ENCODE peak calls at places on chromosomes 11 and 22, in five cellular contexts. F is heart right ventricle, T is cardiac muscle cell, B is fibroblast of lung, I is MM.1S. N is an unnamed sample.

GRCh38 chr11:3905080-3905953 is 49.9 kb downstream of the STIM1 start:
- DNase-seq in F (no peak), T (no peak), B (peak; percentile 81), I (peak; percentile 46), N (no peak)

GRCh38 chr11:95375881-95376280 is 144.9 kb upstream of the SESN3 start:
- DNase-seq in F (no peak), T (no peak), B (peak; percentile 98), I (no peak), N (no peak)

GRCh38 chr11:36278531-36279245 is 10.5 kb downstream of the COMMD9 start:
- DNase-seq in F (no peak), T (peak; percentile 23), B (peak; percentile 30), I (no peak), N (no peak)

GRCh38 chr11:34335801-34336200 is 22.0 kb downstream of the ABTB2 start:
- DNase-seq in F (no peak), T (no peak), B (no peak), I (no peak), N (no peak)

GRCh38 chr22:43722444-43722843 is 89.7 kb downstream of the EFCAB6 start:
- DNase-seq in F (no peak), T (no peak), B (no peak), I (no peak), N (no peak)

GRCh38 chr11:6333112-6333511 is 12.8 kb upstream of the CAVIN3 start:
- DNase-seq in F (no peak), T (no peak), B (no peak), I (no peak), N (no peak)

GRCh38 chr22:30481711-30482110 is 9.9 kb upstream of the SEC14L3 start:
- DNase-seq in F (no peak), T (no peak), B (peak; percentile 56), I (no peak), N (no peak)

GRCh38 chr11:63749624-63750023 is 19.0 kb downstream of the ZFTA start:
- DNase-seq in F (no peak), T (no peak), B (no peak), I (no peak), N (no peak)

GRCh38 chr11:72378704-72379383 is 55.5 kb downstream of the CLPB start:
- DNase-seq in F (peak; percentile 76), T (no peak), B (peak; percentile 54), I (no peak), N (no peak)

GRCh38 chr11:63017306-63017974 is 1.8 kb upstream of the SLC22A8 start:
- DNase-seq in F (no peak), T (no peak), B (peak; percentile 3), I (no peak), N (no peak)

GRCh38 chr22:33781396-33781795 is 138.9 kb downstream of the LARGE1 start:
- DNase-seq in F (peak; percentile 26), T (peak; percentile 59), B (no peak), I (no peak), N (no peak)

GRCh38 chr11:45089251-45089650 is 57.2 kb upstream of the PRDM11 start:
- DNase-seq in F (peak; percentile 79), T (no peak), B (peak; percentile 99), I (no peak), N (no peak)

GRCh38 chr11:68954970-68955958 is 25.5 kb downstream of the MRGPRD start:
- DNase-seq in F (peak; percentile 47), T (no peak), B (peak; percentile 32), I (no peak), N (no peak)

GRCh38 chr11:62461740-62462522 is 43.1 kb downstream of the SCGB1A1 start:
- DNase-seq in F (no peak), T (no peak), B (peak; percentile 80), I (peak; percentile 91), N (no peak)

GRCh38 chr11:72348250-72348649 is 86.1 kb downstream of the CLPB start:
- DNase-seq in F (no peak), T (no peak), B (no peak), I (no peak), N (no peak)

GRCh38 chr22:25495286-25495685 is 69.2 kb upstream of the GRK3 start:
- DNase-seq in F (no peak), T (peak; percentile 53), B (no peak), I (no peak), N (no peak)

GRCh38 chr22:27949421-27949820 is 30.4 kb upstream of the PITPNB start:
- DNase-seq in F (no peak), T (no peak), B (no peak), I (no peak), N (no peak)

GRCh38 chr11:15969701-15970329 is 386.5 kb downstream of the SOX6 start:
- DNase-seq in F (no peak), T (no peak), B (peak; percentile 82), I (no peak), N (no peak)

GRCh38 chr11:59641156-59641555 is 25.6 kb upstream of the OSBP start:
- DNase-seq in F (no peak), T (no peak), B (no peak), I (no peak), N (no peak)

GRCh38 chr11:16356751-16357365 is 512 bp upstream of the SOX6 start:
- DNase-seq in F (peak; percentile 61), T (no peak), B (peak; percentile 70), I (no peak), N (no peak)

GRCh38 chr11:77073328-77074001 is 6.7 kb downstream of the CAPN5 start:
- DNase-seq in F (peak; percentile 82), T (peak; percentile 18), B (peak; percentile 93), I (no peak), N (no peak)

GRCh38 chr11:119788911-119789560 is 60.0 kb upstream of the NECTIN1 start:
- DNase-seq in F (no peak), T (no peak), B (no peak), I (no peak), N (no peak)

GRCh38 chr11:107565219-107565937 is at the start of gene ALKBH8:
- DNase-seq in F (peak; percentile 81), T (peak; percentile 77), B (peak; percentile 62), I (peak; percentile 78), N (no peak)

GRCh38 chr22:49178246-49179005 is 649.2 kb downstream of the BRD1 start:
- DNase-seq in F (no peak), T (no peak), B (no peak), I (no peak), N (no peak)

GRCh38 chr11:117300301-117300700 is 9.2 kb downstream of the BACE1-AS start:
- DNase-seq in F (peak; percentile 34), T (peak; percentile 51), B (peak; percentile 69), I (no peak), N (no peak)

GRCh38 chr11:125935629-125936199 is 10.1 kb upstream of the VSIG10L2 start:
- DNase-seq in F (no peak), T (no peak), B (no peak), I (no peak), N (no peak)

GRCh38 chr11:37422511-37422910 is 824.5 kb upstream of the RAG2 start:
- DNase-seq in F (no peak), T (no peak), B (no peak), I (no peak), N (no peak)

GRCh38 chr11:8261921-8262551 is 1.6 kb downstream of the LMO1 start:
- DNase-seq in F (no peak), T (no peak), B (no peak), I (no peak), N (no peak)

GRCh38 chr11:63635762-63636465 is 21.7 kb upstream of the PLAAT3 start:
- DNase-seq in F (peak; percentile 49), T (peak; percentile 67), B (peak; percentile 41), I (peak; percentile 50), N (no peak)

GRCh38 chr11:65435981-65436411 is 13.4 kb downstream of the NEAT1 start:
- DNase-seq in F (no peak), T (no peak), B (no peak), I (peak; percentile 20), N (no peak)
- H3K4me1 ChIP-seq in F (peaks cover 99% of the 10 kb centered on the region), T (no peaks in the 10 kb centered on the region), B (peaks cover 5% of the 10 kb centered on the region), I (peaks cover 74% of the 10 kb centered on the region), N (no peaks in the 10 kb centered on the region)

GRCh38 chr11:64858467-64859401 is 14.3 kb upstream of the CDC42BPG start:
- DNase-seq in F (peak; percentile 76), T (no peak), B (no peak), I (no peak), N (no peak)

GRCh38 chr11:64862914-64863313 is 15.5 kb downstream of the EHD1 start:
- DNase-seq in F (peak; percentile 82), T (no peak), B (peak; percentile 34), I (no peak), N (no peak)

GRCh38 chr11:64861227-64861970 is 16.9 kb upstream of the CDC42BPG start:
- DNase-seq in F (no peak), T (no peak), B (no peak), I (no peak), N (no peak)

GRCh38 chr11:64857485-64857884 is 13.0 kb upstream of the CDC42BPG start:
- DNase-seq in F (no peak), T (no peak), B (no peak), I (no peak), N (no peak)

GRCh38 chr11:64859542-64860414 is 15.3 kb upstream of the CDC42BPG start:
- DNase-seq in F (no peak), T (no peak), B (no peak), I (peak; percentile 94), N (no peak)
- H3K4me3 ChIP-seq in F (no peak overlapping the region), T (no peak overlapping the region), B (no peak overlapping the region), I (peak overlapping the region; percentile 39), N (no peak overlapping the region)

DNA sequence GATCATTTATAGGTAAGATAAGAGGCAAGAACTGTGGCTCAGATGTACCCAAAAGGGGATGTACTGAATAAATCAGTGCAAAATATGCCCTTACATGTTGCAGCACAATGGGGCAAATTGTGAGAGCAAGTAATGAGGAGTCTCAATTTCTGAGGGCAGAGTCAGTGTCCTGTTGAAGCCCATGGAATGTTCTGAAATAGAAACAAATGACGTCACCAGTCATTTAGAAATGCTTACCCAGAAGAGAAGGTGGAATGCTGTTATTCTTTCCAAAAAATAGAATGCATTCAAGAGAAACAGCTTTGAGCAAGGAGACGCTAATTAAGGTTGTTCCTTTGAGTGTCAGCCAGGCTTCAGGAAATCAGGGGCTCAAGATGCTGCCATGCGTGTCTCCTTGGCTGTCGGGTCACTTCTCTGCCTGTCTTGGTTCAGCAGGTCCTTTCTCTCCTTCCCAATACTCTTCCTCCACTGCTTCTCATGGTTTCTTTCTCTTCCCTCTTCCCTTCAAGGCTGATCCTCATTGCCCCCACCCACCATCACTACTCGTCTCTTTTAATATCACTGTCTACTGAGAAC is 118.8 kb upstream of the E2F8 start:
- DNase-seq in F (no peak), T (no peak), B (peak; percentile 48), I (no peak), N (no peak)
- H3K27ac ChIP-seq in F (no peak overlapping the region), T (no peak overlapping the region), B (no peak overlapping the region), I (no peak overlapping the region), N (no peak overlapping the region)

GRCh38 chr11:118621898-118622375 is 14.5 kb downstream of the PHLDB1 start:
- DNase-seq in F (no peak), T (no peak), B (no peak), I (no peak), N (no peak)
- H3K4me1 ChIP-seq in F (peaks cover 68% of the 10 kb centered on the region), T (peaks cover 23% of the 10 kb centered on the region), B (peaks cover 51% of the 10 kb centered on the region), I (no peaks in the 10 kb centered on the region), N (peaks cover 6% of the 10 kb centered on the region)

GRCh38 chr11:78902771-78903507 is 328.3 kb upstream of the NARS2 start:
- DNase-seq in F (no peak), T (no peak), B (no peak), I (no peak), N (no peak)
- H3K4me3 ChIP-seq in F (no peak overlapping the region), T (no peak overlapping the region), B (no peak overlapping the region), I (no peak overlapping the region), N (no peak overlapping the region)

N was measured in iPS DF 6.9.